ENCODE peak calls at places on chromosomes 11 and 22, in eight cellular contexts. B is stimulated activated naive CD8-positive, alpha-beta T cell treated with anti-CD3 and anti-CD28 coated beads, Interleukin-15, Interleukin-2, amounts not matched to agents 100 U/mL and 50 U/mL, for 24 hours; F is heart left ventricle; L is natural killer cell; Y is left lobe of liver; T is right lobe of liver; K is left lung; R is lower lobe of right lung. V is an unnamed sample.
A peak's percentile ranks its signal among the peaks of the same experiment; 100 is the strongest.

GRCh38 chr22:31344369-31345330 is 1.5 kb downstream of the PATZ1 start:
- ATAC-seq in T (no peak), R (peak; percentile 0), K (peak; percentile 2), Y (no peak), F (no peak), L (no peak), B (no peak), V (no peak)

GRCh38 chr11:64164392-64165312 is 1.3 kb downstream of the MACROD1 start:
- ATAC-seq in T (peak; percentile 71), R (peak; percentile 4), Y (peak; percentile 72), L (no peak), B (no peak), K (peak; percentile 10), F (peak; percentile 48), V (no peak)

GRCh38 chr22:28817919-28818859 is 17.8 kb upstream of the XBP1 start:
- ATAC-seq in L (no peak), K (peak; percentile 76), Y (peak; percentile 27), F (no peak), R (peak; percentile 87), B (no peak), T (peak; percentile 45), V (peak; percentile 23)

GRCh38 chr11:104327864-104328513 is 164.0 kb upstream of the PDGFD start:
- ATAC-seq in Y (no peak), L (no peak), T (no peak), K (no peak), F (no peak), B (no peak), R (no peak), V (no peak)

GRCh38 chr22:24433868-24434471 is 6.6 kb downstream of the ADORA2A start:
- ATAC-seq in L (peak; percentile 74), T (no peak), K (peak; percentile 49), F (no peak), Y (no peak), R (peak; percentile 40), B (peak; percentile 78), V (peak; percentile 89)

GRCh38 chr11:11841605-11842425 is at the start of gene USP47:
- ATAC-seq in T (peak; percentile 89), F (peak; percentile 78), B (peak; percentile 77), Y (peak; percentile 87), L (peak; percentile 76), K (peak; percentile 85), R (peak; percentile 94), V (peak; percentile 73)

GRCh38 chr11:12478743-12479142 is 101.4 kb downstream of the PARVA start:
- ATAC-seq in T (no peak), K (no peak), B (no peak), R (no peak), F (peak; percentile 16), Y (no peak), L (no peak), V (no peak)

GRCh38 chr11:57763568-57763967 is 2.0 kb downstream of the CTNND1 start:
- ATAC-seq in Y (peak; percentile 31), R (no peak), F (no peak), K (peak; percentile 62), L (no peak), B (no peak), T (peak; percentile 44), V (no peak)

GRCh38 chr22:48531108-48531507 is 1296.6 kb downstream of the BRD1 start:
- ATAC-seq in B (no peak), L (no peak), R (no peak), F (no peak), K (no peak), T (no peak), Y (no peak), V (no peak)

GRCh38 chr11:116990061-116990473 is 108.2 kb downstream of the SIK3 start:
- ATAC-seq in Y (peak; percentile 89), K (no peak), L (no peak), F (peak; percentile 70), B (peak; percentile 32), R (no peak), T (peak; percentile 81), V (no peak)

GRCh38 chr11:29312817-29313216 is 704.0 kb downstream of the KCNA4 start:
- ATAC-seq in B (no peak), K (no peak), T (no peak), L (no peak), F (no peak), R (no peak), Y (no peak), V (no peak)

GRCh38 chr11:79375818-79376550 is 64.8 kb downstream of the TENM4 start:
- ATAC-seq in Y (no peak), R (no peak), T (no peak), B (no peak), K (no peak), L (no peak), F (no peak), V (no peak)

V was measured in activated T-helper 17 cell treated with anti-CD3 and anti-CD28 coated beads, Interleukin-2, amount 50 U/mL, for 72 hours.